ENCODE peak calls at places on chromosome 9, in ten cellular contexts. One of them, this sample, is unnamed.

GRCh38 chr9:16867571-16868311 is 2.7 kb downstream of the BNC2 start:
- DNase-seq in kidney epithelial cell: no peak
- DNase-seq in naive thymus-derived CD4-positive, alpha-beta T cell: no peak
- DNase-seq in heart left ventricle: no peak
- DNase-seq in heart right ventricle: no peak
- DNase-seq in right cardiac atrium: no peak
- DNase-seq in ovary: peak; percentile 69
- DNase-seq in Karpas-422: no peak
- DNase-seq in A673: no peak
- DNase-seq in neuronal stem cell: no peak
- DNase-seq in this sample: peak; percentile 34

GRCh38 chr9:17009071-17009470 is 125.8 kb upstream of the CNTLN start:
- DNase-seq in heart right ventricle: no peak
- DNase-seq in kidney epithelial cell: no peak
- DNase-seq in neuronal stem cell: no peak
- DNase-seq in right cardiac atrium: no peak
- DNase-seq in Karpas-422: no peak
- DNase-seq in heart left ventricle: no peak
- DNase-seq in ovary: no peak
- DNase-seq in naive thymus-derived CD4-positive, alpha-beta T cell: no peak
- DNase-seq in A673: no peak
- DNase-seq in this sample: no peak

GRCh38 chr9:114002271-114002985 is 75.7 kb downstream of the AMBP start:
- DNase-seq in kidney epithelial cell: no peak
- DNase-seq in ovary: peak; percentile 3
- DNase-seq in Karpas-422: no peak
- DNase-seq in A673: no peak
- DNase-seq in neuronal stem cell: no peak
- DNase-seq in heart right ventricle: peak; percentile 2
- DNase-seq in right cardiac atrium: no peak
- DNase-seq in naive thymus-derived CD4-positive, alpha-beta T cell: no peak
- DNase-seq in heart left ventricle: no peak
- DNase-seq in this sample: no peak

GRCh38 chr9:94656190-94656589 is 16.9 kb upstream of the FBP1 start:
- DNase-seq in heart right ventricle: no peak
- DNase-seq in right cardiac atrium: no peak
- DNase-seq in naive thymus-derived CD4-positive, alpha-beta T cell: peak; percentile 51
- DNase-seq in neuronal stem cell: no peak
- DNase-seq in kidney epithelial cell: no peak
- DNase-seq in heart left ventricle: no peak
- DNase-seq in ovary: no peak
- DNase-seq in A673: no peak
- DNase-seq in Karpas-422: peak; percentile 85
- DNase-seq in this sample: no peak

GRCh38 chr9:20304001-20304400 is 318.3 kb downstream of the MLLT3 start:
- DNase-seq in naive thymus-derived CD4-positive, alpha-beta T cell: no peak
- DNase-seq in right cardiac atrium: no peak
- DNase-seq in ovary: no peak
- DNase-seq in A673: no peak
- DNase-seq in Karpas-422: no peak
- DNase-seq in heart left ventricle: no peak
- DNase-seq in neuronal stem cell: no peak
- DNase-seq in kidney epithelial cell: no peak
- DNase-seq in heart right ventricle: no peak
- DNase-seq in this sample: no peak

GRCh38 chr9:74205071-74205470 is 292.1 kb upstream of the RORB start:
- DNase-seq in heart right ventricle: no peak
- DNase-seq in heart left ventricle: no peak
- DNase-seq in neuronal stem cell: no peak
- DNase-seq in right cardiac atrium: no peak
- DNase-seq in A673: no peak
- DNase-seq in ovary: no peak
- DNase-seq in kidney epithelial cell: no peak
- DNase-seq in Karpas-422: no peak
- DNase-seq in naive thymus-derived CD4-positive, alpha-beta T cell: no peak
- DNase-seq in this sample: no peak

GRCh38 chr9:129312251-129312650 is 134.2 kb upstream of the IER5L start:
- DNase-seq in kidney epithelial cell: no peak
- DNase-seq in naive thymus-derived CD4-positive, alpha-beta T cell: no peak
- DNase-seq in Karpas-422: no peak
- DNase-seq in heart right ventricle: no peak
- DNase-seq in neuronal stem cell: no peak
- DNase-seq in right cardiac atrium: peak; percentile 33
- DNase-seq in A673: no peak
- DNase-seq in heart left ventricle: no peak
- DNase-seq in ovary: no peak
- DNase-seq in this sample: peak; percentile 36

GRCh38 chr9:13171261-13171660 is 108.2 kb downstream of the MPDZ start:
- DNase-seq in A673: no peak
- DNase-seq in neuronal stem cell: no peak
- DNase-seq in naive thymus-derived CD4-positive, alpha-beta T cell: no peak
- DNase-seq in heart left ventricle: no peak
- DNase-seq in kidney epithelial cell: no peak
- DNase-seq in Karpas-422: no peak
- DNase-seq in right cardiac atrium: no peak
- DNase-seq in ovary: no peak
- DNase-seq in heart right ventricle: no peak
- DNase-seq in this sample: no peak

GRCh38 chr9:109816490-109816889 is 36.5 kb downstream of the PALM2AKAP2 start:
- DNase-seq in neuronal stem cell: no peak
- DNase-seq in heart left ventricle: peak; percentile 70
- DNase-seq in ovary: no peak
- DNase-seq in A673: peak; percentile 55
- DNase-seq in right cardiac atrium: peak; percentile 24
- DNase-seq in naive thymus-derived CD4-positive, alpha-beta T cell: no peak
- DNase-seq in kidney epithelial cell: peak; percentile 98
- DNase-seq in heart right ventricle: peak; percentile 74
- DNase-seq in Karpas-422: no peak
- DNase-seq in this sample: no peak

GRCh38 chr9:36101916-36102741 is 34.4 kb upstream of the GLIPR2 start:
- DNase-seq in neuronal stem cell: no peak
- DNase-seq in right cardiac atrium: no peak
- DNase-seq in heart left ventricle: no peak
- DNase-seq in naive thymus-derived CD4-positive, alpha-beta T cell: no peak
- DNase-seq in heart right ventricle: no peak
- DNase-seq in ovary: peak; percentile 20
- DNase-seq in A673: peak; percentile 21
- DNase-seq in Karpas-422: peak; percentile 27
- DNase-seq in kidney epithelial cell: peak; percentile 94
- DNase-seq in this sample: no peak

GRCh38 chr9:6068983-6069382 is 53.6 kb upstream of the RANBP6 start:
- DNase-seq in naive thymus-derived CD4-positive, alpha-beta T cell: peak; percentile 41
- DNase-seq in ovary: no peak
- DNase-seq in right cardiac atrium: no peak
- DNase-seq in kidney epithelial cell: no peak
- DNase-seq in Karpas-422: peak; percentile 39
- DNase-seq in neuronal stem cell: no peak
- DNase-seq in heart right ventricle: no peak
- DNase-seq in A673: no peak
- DNase-seq in heart left ventricle: no peak
- DNase-seq in this sample: no peak

GRCh38 chr9:34994429-34995287 is 5.1 kb downstream of the DNAJB5 start:
- DNase-seq in right cardiac atrium: no peak
- DNase-seq in Karpas-422: no peak
- DNase-seq in A673: peak; percentile 72
- DNase-seq in heart right ventricle: no peak
- DNase-seq in heart left ventricle: peak; percentile 41
- DNase-seq in kidney epithelial cell: no peak
- DNase-seq in ovary: no peak
- DNase-seq in naive thymus-derived CD4-positive, alpha-beta T cell: no peak
- DNase-seq in neuronal stem cell: no peak
- DNase-seq in this sample: peak; percentile 62

GRCh38 chr9:93467062-93467416 is 13.7 kb upstream of the FAM120AOS start:
- DNase-seq in A673: peak; percentile 52
- DNase-seq in ovary: no peak
- DNase-seq in heart left ventricle: no peak
- DNase-seq in neuronal stem cell: no peak
- DNase-seq in Karpas-422: no peak
- DNase-seq in naive thymus-derived CD4-positive, alpha-beta T cell: no peak
- DNase-seq in heart right ventricle: no peak
- DNase-seq in right cardiac atrium: no peak
- DNase-seq in kidney epithelial cell: no peak
- DNase-seq in this sample: no peak

GRCh38 chr9:22238809-22239684 is 207.6 kb upstream of the DMRTA1 start:
- DNase-seq in right cardiac atrium: no peak
- DNase-seq in naive thymus-derived CD4-positive, alpha-beta T cell: no peak
- DNase-seq in ovary: no peak
- DNase-seq in neuronal stem cell: no peak
- DNase-seq in kidney epithelial cell: no peak
- DNase-seq in heart left ventricle: no peak
- DNase-seq in A673: no peak
- DNase-seq in Karpas-422: peak; percentile 83
- DNase-seq in heart right ventricle: no peak
- DNase-seq in this sample: no peak

GRCh38 chr9:19161257-19162025 is 34.1 kb upstream of the PLIN2 start:
- DNase-seq in heart right ventricle: no peak
- DNase-seq in ovary: peak; percentile 22
- DNase-seq in Karpas-422: peak; percentile 49
- DNase-seq in right cardiac atrium: no peak
- DNase-seq in naive thymus-derived CD4-positive, alpha-beta T cell: peak; percentile 30
- DNase-seq in kidney epithelial cell: peak; percentile 100
- DNase-seq in A673: peak; percentile 43
- DNase-seq in neuronal stem cell: no peak
- DNase-seq in heart left ventricle: no peak
- DNase-seq in this sample: no peak

GRCh38 chr9:19397845-19398244 is 11.0 kb upstream of the ACER2 start:
- DNase-seq in A673: no peak
- DNase-seq in right cardiac atrium: no peak
- DNase-seq in naive thymus-derived CD4-positive, alpha-beta T cell: no peak
- DNase-seq in neuronal stem cell: no peak
- DNase-seq in Karpas-422: no peak
- DNase-seq in kidney epithelial cell: no peak
- DNase-seq in heart right ventricle: no peak
- DNase-seq in ovary: no peak
- DNase-seq in heart left ventricle: no peak
- DNase-seq in this sample: no peak

GRCh38 chr9:127778280-127779135 is at the start of gene SH2D3C:
- DNase-seq in neuronal stem cell: no peak
- DNase-seq in right cardiac atrium: peak; percentile 76
- DNase-seq in heart right ventricle: peak; percentile 71
- DNase-seq in ovary: no peak
- DNase-seq in heart left ventricle: peak; percentile 77
- DNase-seq in A673: no peak
- DNase-seq in kidney epithelial cell: no peak
- DNase-seq in Karpas-422: no peak
- DNase-seq in naive thymus-derived CD4-positive, alpha-beta T cell: no peak
- DNase-seq in this sample: peak; percentile 75

GRCh38 chr9:87007711-87008360 is 60.5 kb upstream of the GAS1 start:
- DNase-seq in heart right ventricle: no peak
- DNase-seq in heart left ventricle: no peak
- DNase-seq in A673: no peak
- DNase-seq in right cardiac atrium: no peak
- DNase-seq in naive thymus-derived CD4-positive, alpha-beta T cell: no peak
- DNase-seq in ovary: no peak
- DNase-seq in Karpas-422: no peak
- DNase-seq in neuronal stem cell: no peak
- DNase-seq in kidney epithelial cell: no peak
- DNase-seq in this sample: no peak

GRCh38 chr9:19030899-19031298 is 2.1 kb downstream of the SAXO1 start:
- DNase-seq in naive thymus-derived CD4-positive, alpha-beta T cell: no peak
- DNase-seq in heart right ventricle: no peak
- DNase-seq in kidney epithelial cell: no peak
- DNase-seq in Karpas-422: no peak
- DNase-seq in right cardiac atrium: no peak
- DNase-seq in heart left ventricle: no peak
- DNase-seq in neuronal stem cell: no peak
- DNase-seq in A673: no peak
- DNase-seq in ovary: no peak
- DNase-seq in this sample: no peak

GRCh38 chr9:118701985-118702384 is 667.2 kb downstream of the BRINP1 start:
- DNase-seq in heart right ventricle: no peak
- DNase-seq in neuronal stem cell: no peak
- DNase-seq in ovary: no peak
- DNase-seq in A673: no peak
- DNase-seq in right cardiac atrium: no peak
- DNase-seq in naive thymus-derived CD4-positive, alpha-beta T cell: no peak
- DNase-seq in Karpas-422: no peak
- DNase-seq in kidney epithelial cell: no peak
- DNase-seq in heart left ventricle: no peak
- DNase-seq in this sample: no peak
- H3K27me3 ChIP-seq in heart right ventricle: no peaks in the 10 kb centered on the region
- H3K27me3 ChIP-seq in neuronal stem cell: no peaks in the 10 kb centered on the region
- H3K27me3 ChIP-seq in ovary: no peaks in the 10 kb centered on the region
- H3K27me3 ChIP-seq in A673: no peaks in the 10 kb centered on the region
- H3K27me3 ChIP-seq in right cardiac atrium: no peaks in the 10 kb centered on the region
- H3K27me3 ChIP-seq in naive thymus-derived CD4-positive, alpha-beta T cell: no peaks in the 10 kb centered on the region
- H3K27me3 ChIP-seq in Karpas-422: no peaks in the 10 kb centered on the region
- H3K27me3 ChIP-seq in kidney epithelial cell: no peaks in the 10 kb centered on the region
- H3K27me3 ChIP-seq in heart left ventricle: no peaks in the 10 kb centered on the region
- H3K27me3 ChIP-seq in this sample: no peaks in the 10 kb centered on the region

DNA sequence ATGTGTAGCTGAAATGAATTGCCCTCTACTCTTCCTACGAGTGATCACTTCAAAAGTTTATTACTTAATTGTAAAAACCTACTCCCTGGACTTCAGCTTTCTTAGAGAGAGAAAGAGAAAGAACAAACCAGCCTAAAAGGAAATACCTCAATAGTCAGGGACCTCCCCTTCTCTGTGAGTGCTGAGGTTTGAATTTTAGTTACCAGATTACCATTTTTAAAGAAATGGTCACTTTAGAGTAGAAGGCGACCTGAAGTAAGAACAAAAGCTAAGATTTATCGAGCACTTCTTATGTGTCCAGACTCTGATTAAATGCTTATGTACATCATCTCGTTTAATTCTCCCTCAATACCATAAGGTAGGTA is 11.3 kb downstream of the RAPGEF1 start:
- DNase-seq in heart left ventricle: no peak
- DNase-seq in kidney epithelial cell: no peak
- DNase-seq in heart right ventricle: no peak
- DNase-seq in Karpas-422: no peak
- DNase-seq in right cardiac atrium: no peak
- DNase-seq in ovary: no peak
- DNase-seq in neuronal stem cell: no peak
- DNase-seq in naive thymus-derived CD4-positive, alpha-beta T cell: no peak
- DNase-seq in A673: no peak
- DNase-seq in this sample: no peak
- H3K27me3 ChIP-seq in heart left ventricle: no peaks in the 10 kb centered on the region
- H3K27me3 ChIP-seq in kidney epithelial cell: no peaks in the 10 kb centered on the region
- H3K27me3 ChIP-seq in heart right ventricle: no peaks in the 10 kb centered on the region
- H3K27me3 ChIP-seq in Karpas-422: no peaks in the 10 kb centered on the region
- H3K27me3 ChIP-seq in right cardiac atrium: no peaks in the 10 kb centered on the region
- H3K27me3 ChIP-seq in ovary: no peaks in the 10 kb centered on the region
- H3K27me3 ChIP-seq in neuronal stem cell: no peaks in the 10 kb centered on the region
- H3K27me3 ChIP-seq in naive thymus-derived CD4-positive, alpha-beta T cell: no peaks in the 10 kb centered on the region
- H3K27me3 ChIP-seq in A673: no peaks in the 10 kb centered on the region
- H3K27me3 ChIP-seq in this sample: no peaks in the 10 kb centered on the region

GRCh38 chr9:133731876-133732321 is 6.3 kb downstream of the SARDH start:
- DNase-seq in A673: peak; percentile 84
- DNase-seq in heart right ventricle: no peak
- DNase-seq in heart left ventricle: no peak
- DNase-seq in neuronal stem cell: peak; percentile 43
- DNase-seq in right cardiac atrium: peak; percentile 74
- DNase-seq in Karpas-422: peak; percentile 83
- DNase-seq in naive thymus-derived CD4-positive, alpha-beta T cell: no peak
- DNase-seq in ovary: no peak
- DNase-seq in kidney epithelial cell: no peak
- DNase-seq in this sample: peak; percentile 65
- H3K27me3 ChIP-seq in A673: no peaks in the 10 kb centered on the region
- H3K27me3 ChIP-seq in heart right ventricle: no peaks in the 10 kb centered on the region
- H3K27me3 ChIP-seq in heart left ventricle: no peaks in the 10 kb centered on the region
- H3K27me3 ChIP-seq in neuronal stem cell: no peaks in the 10 kb centered on the region
- H3K27me3 ChIP-seq in right cardiac atrium: no peaks in the 10 kb centered on the region
- H3K27me3 ChIP-seq in Karpas-422: no peaks in the 10 kb centered on the region
- H3K27me3 ChIP-seq in naive thymus-derived CD4-positive, alpha-beta T cell: no peaks in the 10 kb centered on the region
- H3K27me3 ChIP-seq in ovary: no peaks in the 10 kb centered on the region
- H3K27me3 ChIP-seq in kidney epithelial cell: peaks cover 28% of the 10 kb centered on the region
- H3K27me3 ChIP-seq in this sample: no peaks in the 10 kb centered on the region

GRCh38 chr9:98961513-98962180 is 17.9 kb downstream of the COL15A1 start:
- DNase-seq in ovary: no peak
- DNase-seq in A673: no peak
- DNase-seq in kidney epithelial cell: no peak
- DNase-seq in Karpas-422: no peak
- DNase-seq in right cardiac atrium: peak; percentile 43
- DNase-seq in neuronal stem cell: no peak
- DNase-seq in naive thymus-derived CD4-positive, alpha-beta T cell: no peak
- DNase-seq in heart left ventricle: no peak
- DNase-seq in heart right ventricle: no peak
- DNase-seq in this sample: no peak
- H3K27me3 ChIP-seq in ovary: no peaks in the 10 kb centered on the region
- H3K27me3 ChIP-seq in A673: no peaks in the 10 kb centered on the region
- H3K27me3 ChIP-seq in kidney epithelial cell: peaks cover 8% of the 10 kb centered on the region
- H3K27me3 ChIP-seq in Karpas-422: no peaks in the 10 kb centered on the region
- H3K27me3 ChIP-seq in right cardiac atrium: no peaks in the 10 kb centered on the region
- H3K27me3 ChIP-seq in neuronal stem cell: peaks cover 1% of the 10 kb centered on the region
- H3K27me3 ChIP-seq in naive thymus-derived CD4-positive, alpha-beta T cell: no peaks in the 10 kb centered on the region
- H3K27me3 ChIP-seq in heart left ventricle: no peaks in the 10 kb centered on the region
- H3K27me3 ChIP-seq in heart right ventricle: no peaks in the 10 kb centered on the region
- H3K27me3 ChIP-seq in this sample: no peaks in the 10 kb centered on the region